ENCODE peak calls at places on chromosomes 6 and 20, in four cellular contexts. F is PC-9; Y is CD4-positive, CD25-positive, alpha-beta regulatory T cell; G is breast epithelium. A is an unnamed sample.

GRCh38 chr6:160007581-160007980 is 38.7 kb downstream of the IGF2R start:
- DNase-seq in F (no peak), Y (no peak), G (no peak), A (no peak)

GRCh38 chr6:138521800-138522199 is 22.5 kb upstream of the NHSL1 start:
- DNase-seq in F (no peak), Y (no peak), G (no peak), A (no peak)

GRCh38 chr20:35891375-35891774 is 62.9 kb downstream of the SCAND1 start:
- DNase-seq in F (no peak), Y (no peak), G (no peak), A (no peak)

GRCh38 chr20:53838311-53838873 is 232.0 kb downstream of the BCAS1 start:
- DNase-seq in F (no peak), Y (no peak), G (no peak), A (no peak)

GRCh38 chr6:116564921-116565872 is 6.1 kb upstream of the RWDD1 start:
- DNase-seq in F (no peak), Y (no peak), G (no peak), A (no peak)

GRCh38 chr6:37168809-37169457 is 1.0 kb upstream of the PIM1 start:
- DNase-seq in F (no peak), Y (peak), G (no peak), A (peak)

GRCh38 chr20:16555754-16556153 is 17.5 kb downstream of the KIF16B start:
- DNase-seq in F (no peak), Y (no peak), G (no peak), A (no peak)

GRCh38 chr6:126113261-126113660 is 126.9 kb downstream of the TRMT11 start:
- DNase-seq in F (no peak), Y (no peak), G (no peak), A (no peak)

GRCh38 chr6:73565767-73566485 is 45.1 kb upstream of the EEF1A1 start:
- DNase-seq in F (peak), Y (no peak), G (no peak), A (no peak)

GRCh38 chr6:3157151-3157933 is at the start of gene TUBB2A:
- DNase-seq in F (peak), Y (peak), G (peak), A (peak)

GRCh38 chr6:25179051-25179778 is 100.0 kb upstream of the CARMIL1 start:
- DNase-seq in F (no peak), Y (no peak), G (no peak), A (no peak)

GRCh38 chr20:47576516-47577033 is 74.9 kb downstream of the NCOA3 start:
- DNase-seq in F (peak), Y (no peak), G (peak), A (no peak)

GRCh38 chr20:1840865-1841553 is 54.2 kb upstream of the SIRPA start:
- DNase-seq in F (no peak), Y (no peak), G (no peak), A (no peak)

GRCh38 chr6:35019831-35020230 is 121.3 kb downstream of the TCP11 start:
- DNase-seq in F (no peak), Y (no peak), G (no peak), A (no peak)
- H3K27ac ChIP-seq in F (no peak), Y (no peak), G (peak), A (no peak)

GRCh38 chr6:43377710-43378229 is 8.3 kb upstream of the ZNF318 start:
- DNase-seq in F (no peak), Y (no peak), G (no peak), A (no peak)

GRCh38 chr6:43375693-43376092 is 6.2 kb upstream of the ZNF318 start:
- DNase-seq in F (no peak), Y (no peak), G (no peak), A (no peak)

GRCh38 chr6:43373252-43373875 is 3.9 kb upstream of the ZNF318 start:
- DNase-seq in F (no peak), Y (no peak), G (peak), A (no peak)

GRCh38 chr6:43378631-43379030 is 9.2 kb upstream of the ZNF318 start:
- DNase-seq in F (no peak), Y (no peak), G (no peak), A (peak)

DNA sequence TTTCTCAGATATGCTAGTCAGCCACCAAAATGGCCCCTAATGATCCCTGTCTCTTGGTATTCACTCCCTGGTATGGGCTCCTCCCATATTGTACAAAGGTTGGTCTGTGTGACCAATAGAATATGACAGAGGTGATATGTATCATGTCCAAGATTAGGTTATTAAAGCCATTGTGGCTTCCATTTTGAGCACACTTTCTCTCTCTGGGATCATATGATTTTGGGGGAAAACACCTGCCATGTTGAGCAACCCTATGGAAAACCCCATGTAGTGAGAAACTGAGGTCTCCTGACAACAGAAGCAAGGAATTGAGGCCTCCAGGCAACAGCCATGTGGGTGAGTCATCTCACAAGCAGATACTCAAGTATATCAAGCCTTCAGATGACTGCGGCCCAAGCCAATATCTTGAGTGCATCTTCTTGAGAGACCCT is 7.1 kb upstream of the ZNF318 start:
- DNase-seq in F (no peak), Y (no peak), G (no peak), A (no peak)
- H3K4me3 ChIP-seq in F (no peak), Y (no peak), G (no peak), A (no peak)

DNA sequence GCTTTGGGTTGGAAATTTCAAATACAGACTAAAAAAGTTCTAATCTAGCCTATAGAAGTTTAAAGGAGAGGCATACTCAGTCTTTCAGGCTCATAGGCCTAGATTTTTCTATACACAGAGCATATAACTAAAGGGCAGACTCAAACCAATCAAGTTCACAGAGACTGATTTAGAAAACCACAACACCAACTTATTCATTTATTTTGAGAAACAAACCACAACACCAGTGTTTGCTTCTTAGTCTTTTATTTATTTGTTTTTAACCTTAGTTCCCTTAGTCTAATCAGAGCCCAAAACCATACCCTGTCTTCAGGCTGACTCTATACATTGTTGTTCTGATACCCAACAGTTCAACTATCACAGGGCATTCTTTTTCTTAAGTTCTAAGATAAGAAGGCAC is 103.7 kb downstream of the REV3L start:
- DNase-seq in F (no peak), Y (no peak), G (no peak), A (no peak)
- H3K27ac ChIP-seq in F (no peak), Y (no peak), G (no peak), A (no peak)

GRCh38 chr6:151807513-151808330 is at the start of gene ESR1:
- DNase-seq in F (peak), Y (no peak), G (peak), A (peak)

GRCh38 chr6:151804585-151805285 is 2.7 kb upstream of the ESR1 start:
- DNase-seq in F (no peak), Y (no peak), G (no peak), A (no peak)

GRCh38 chr6:151805286-151805840 is 2.1 kb upstream of the ESR1 start:
- DNase-seq in F (no peak), Y (no peak), G (no peak), A (no peak)

GRCh38 chr6:151808331-151809241 is 1.1 kb downstream of the ESR1 start:
- DNase-seq in F (no peak), Y (no peak), G (no peak), A (peak)

GRCh38 chr6:151806757-151807512 is 547 bp upstream of the ESR1 start:
- DNase-seq in F (no peak), Y (no peak), G (no peak), A (peak)
- H3K4me3 ChIP-seq in F (peak), Y (no peak), G (peak), A (peak)

DNA sequence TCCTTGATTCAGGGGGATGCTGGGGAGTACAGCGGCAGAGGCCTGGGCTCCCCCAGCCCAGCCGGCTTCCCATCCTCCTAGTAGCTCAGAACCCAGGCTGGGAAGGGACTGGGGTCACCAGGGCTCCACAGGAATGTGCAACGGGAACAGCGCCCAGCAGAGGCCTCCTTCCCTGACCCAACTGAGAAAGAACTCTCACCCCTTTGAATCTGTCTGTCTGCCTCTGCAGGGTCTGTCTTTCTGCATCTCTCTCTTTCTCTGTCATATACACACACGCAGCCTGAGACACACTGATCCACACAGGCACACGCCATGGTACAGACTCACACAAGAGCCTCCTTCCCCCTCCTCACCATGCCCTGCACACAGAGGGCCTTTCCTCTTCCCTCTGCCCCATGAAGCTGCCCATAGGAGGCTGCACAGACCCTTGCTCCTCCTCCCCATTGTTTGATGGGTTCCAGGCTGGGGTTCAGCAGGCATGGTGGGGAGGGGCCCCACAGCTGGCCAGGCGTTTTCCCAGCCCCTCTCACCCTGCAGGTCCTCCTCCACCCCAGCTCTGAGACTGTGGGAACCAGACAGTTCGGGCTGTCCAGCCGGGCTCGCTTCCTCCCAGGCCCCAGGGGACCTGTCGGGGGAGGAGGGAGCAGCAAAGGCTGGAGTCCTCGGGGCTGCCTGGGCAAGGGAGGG is 2.8 kb downstream of the FOXS1 start:
- DNase-seq in F (peak), Y (no peak), G (no peak), A (no peak)
- H3K27ac ChIP-seq in F (no peak), Y (no peak), G (no peak), A (no peak)

GRCh38 chr6:148529010-148529409 is 186.4 kb downstream of the SASH1 start:
- DNase-seq in F (no peak), Y (no peak), G (no peak), A (no peak)

GRCh38 chr6:148532698-148533097 is 190.1 kb downstream of the SASH1 start:
- DNase-seq in F (no peak), Y (no peak), G (no peak), A (no peak)

GRCh38 chr6:148530976-148531375 is 188.3 kb downstream of the SASH1 start:
- DNase-seq in F (no peak), Y (no peak), G (no peak), A (no peak)

GRCh38 chr6:148528292-148528691 is 185.7 kb downstream of the SASH1 start:
- DNase-seq in F (no peak), Y (no peak), G (no peak), A (no peak)

DNA sequence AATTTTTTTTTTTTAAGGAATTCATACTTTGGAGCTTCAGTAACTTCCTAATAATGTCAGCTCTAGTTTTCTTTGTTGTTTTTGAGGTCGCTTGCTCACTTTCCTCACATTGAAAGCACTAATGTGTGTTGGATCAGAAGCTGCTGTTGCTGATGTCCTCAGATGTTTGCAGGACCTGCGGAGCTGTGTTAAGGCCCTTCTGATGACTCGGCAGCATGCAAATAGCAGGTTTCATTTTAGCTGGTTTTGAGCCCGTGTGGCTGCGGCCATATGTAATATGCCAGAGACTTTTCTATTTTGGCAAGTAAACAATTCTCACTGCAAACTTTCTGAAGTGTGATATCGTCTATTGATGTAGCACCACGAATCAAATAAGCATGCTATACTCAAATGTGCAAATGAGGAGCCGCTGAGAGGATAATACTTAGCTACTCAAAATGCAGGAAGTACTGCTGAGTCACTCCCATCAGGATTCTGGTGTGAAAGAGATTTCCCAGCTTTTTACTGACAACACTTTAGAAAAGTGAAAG is 187.8 kb downstream of the SASH1 start:
- DNase-seq in F (peak), Y (no peak), G (no peak), A (no peak)
- H3K4me3 ChIP-seq in F (no peak), Y (no peak), G (peak), A (no peak)

GRCh38 chr20:62873280-62873679 is 11.7 kb upstream of the TCFL5 start:
- DNase-seq in F (no peak), Y (no peak), G (no peak), A (no peak)
- H3K27ac ChIP-seq in F (no peak), Y (no peak), G (no peak), A (no peak)

DNA sequence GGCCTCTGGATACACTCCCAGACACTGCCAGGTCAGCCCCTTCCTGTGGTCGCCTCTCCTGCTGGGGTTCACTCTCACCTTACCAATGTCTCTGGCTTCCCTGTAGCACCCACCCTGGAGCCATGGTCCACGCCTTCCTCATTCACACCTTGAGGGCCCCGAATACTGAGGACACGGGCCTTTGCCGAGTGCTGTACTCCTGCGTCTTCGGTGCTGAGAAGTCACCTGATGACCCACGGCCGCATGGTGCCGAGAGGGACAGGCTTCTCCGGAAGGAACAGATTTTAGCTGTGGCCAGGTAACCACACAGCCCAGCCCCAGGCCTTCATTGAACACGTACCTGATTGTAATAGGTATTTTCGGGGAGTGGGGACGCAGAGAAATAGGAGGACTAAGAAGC is 1.6 kb downstream of the AP5S1 start:
- DNase-seq in F (no peak), Y (no peak), G (no peak), A (no peak)
- H3K4me3 ChIP-seq in F (no peak), Y (no peak), G (no peak), A (no peak)

GRCh38 chr6:150599199-150600002 is at the start of gene PLEKHG1:
- DNase-seq in F (peak), Y (peak), G (peak), A (peak)
- H3K27ac ChIP-seq in F (peak), Y (peak), G (peak), A (no peak)

A was measured in WERI-Rb-1.